ENCODE peak calls at places on chromosomes 5 and 9, in ten cellular contexts. K, O, H, E, C, G, V, P, S and W are unnamed samples.

GRCh38 chr5:162512935-162513575 is 445.5 kb downstream of the GABRG2 start:
- DNase-seq in G (no peak), O (no peak), P (no peak), H (no peak), K (no peak), C (no peak), E (no peak), S (no peak), V (no peak), W (no peak)

GRCh38 chr5:73273379-73274050 is 100.5 kb downstream of the TMEM174 start:
- DNase-seq in S (no peak), C (no peak), H (no peak), P (no peak), K (no peak), V (no peak), O (no peak), G (no peak), E (no peak), W (no peak)

GRCh38 chr9:133113163-133113927 is 7.7 kb downstream of the RALGDS start:
- DNase-seq in C (peak; percentile 36), V (no peak), K (peak; percentile 43), S (no peak), G (peak; percentile 8), E (no peak), H (no peak), P (no peak), O (no peak), W (no peak)

GRCh38 chr5:54146906-54147305 is 163.5 kb downstream of the ARL15 start:
- DNase-seq in O (no peak), C (no peak), S (no peak), P (no peak), E (no peak), K (no peak), H (no peak), V (no peak), G (no peak), W (no peak)

GRCh38 chr5:179205277-179205676 is 140.0 kb downstream of the ADAMTS2 start:
- DNase-seq in K (no peak), S (no peak), O (no peak), V (no peak), H (no peak), E (no peak), C (no peak), G (no peak), P (no peak), W (no peak)

GRCh38 chr9:87567047-87567446 is 69.4 kb downstream of the DAPK1 start:
- DNase-seq in O (no peak), P (peak; percentile 63), S (no peak), G (peak; percentile 56), H (no peak), V (no peak), E (no peak), C (no peak), K (no peak), W (no peak)

GRCh38 chr5:142131394-142131793 is 22.8 kb downstream of the NDFIP1 start:
- DNase-seq in S (no peak), O (no peak), G (no peak), P (no peak), E (no peak), H (no peak), V (no peak), C (no peak), K (no peak), W (no peak)

GRCh38 chr9:129406278-129407225 is 214.3 kb downstream of the C9orf50 start:
- DNase-seq in H (no peak), S (no peak), O (no peak), V (no peak), E (no peak), P (peak; percentile 67), K (no peak), C (no peak), G (no peak), W (no peak)

GRCh38 chr9:128203024-128203841 is at the start of gene DNM1:
- DNase-seq in C (peak; percentile 64), P (peak; percentile 69), V (no peak), S (peak; percentile 66), G (peak; percentile 83), H (peak; percentile 75), K (no peak), E (peak; percentile 55), O (peak; percentile 67), W (no peak)

GRCh38 chr5:132315529-132316067 is 21.4 kb downstream of the SLC22A4 start:
- DNase-seq in G (peak; percentile 34), E (no peak), H (no peak), P (no peak), K (no peak), O (no peak), V (no peak), S (no peak), C (no peak), W (no peak)

GRCh38 chr9:126117631-126118030 is 209.0 kb upstream of the MVB12B start:
- DNase-seq in P (no peak), H (peak; percentile 35), G (no peak), E (no peak), S (no peak), C (no peak), V (no peak), O (no peak), K (no peak), W (no peak)

GRCh38 chr9:129624168-129624759 is 1.7 kb upstream of the NTMT1 start:
- DNase-seq in E (peak; percentile 63), V (no peak), O (peak; percentile 49), G (peak; percentile 82), K (peak; percentile 37), C (peak; percentile 55), P (peak; percentile 68), H (no peak), S (peak; percentile 59), W (no peak)

GRCh38 chr9:114805670-114806551 is at the start of gene TNFSF15:
- DNase-seq in H (no peak), E (peak; percentile 15), C (peak; percentile 75), V (peak; percentile 15), S (peak; percentile 65), P (peak; percentile 71), O (no peak), K (no peak), G (no peak), W (peak; percentile 72)

GRCh38 chr9:114804504-114804903 is 1.3 kb downstream of the TNFSF15 start:
- DNase-seq in G (no peak), H (no peak), S (no peak), C (peak; percentile 54), K (peak; percentile 83), E (peak; percentile 81), O (no peak), P (peak; percentile 48), V (no peak), W (peak; percentile 95)

GRCh38 chr9:114803886-114804285 is 2.0 kb downstream of the TNFSF15 start:
- DNase-seq in V (no peak), O (no peak), P (no peak), G (no peak), E (peak; percentile 63), S (no peak), C (no peak), K (no peak), H (no peak), W (no peak)

GRCh38 chr9:114803459-114803858 is 2.4 kb downstream of the TNFSF15 start:
- DNase-seq in K (no peak), E (no peak), P (no peak), V (no peak), G (no peak), C (no peak), H (no peak), O (no peak), S (no peak), W (no peak)

DNA sequence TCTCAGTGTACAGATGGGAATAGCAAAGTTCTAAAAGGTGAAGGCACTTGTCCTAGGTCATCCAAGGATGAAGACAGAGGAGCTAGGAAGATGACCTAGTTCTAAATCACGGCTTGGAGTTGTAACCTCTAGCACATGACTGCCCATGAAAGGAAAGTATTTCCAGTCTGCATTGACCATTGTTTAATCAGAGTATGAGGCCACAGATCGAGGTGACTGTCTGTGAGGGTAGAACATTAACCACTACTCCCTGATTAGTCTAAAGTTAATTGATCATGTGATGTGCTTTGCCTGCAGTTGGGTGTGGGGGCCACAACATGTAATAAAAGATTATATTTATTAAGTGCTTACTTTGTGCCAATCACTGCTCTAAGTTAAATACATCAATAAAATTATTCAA is 732 bp upstream of the TNFSF15 start:
- DNase-seq in E (no peak), O (no peak), P (no peak), S (no peak), H (no peak), V (no peak), G (no peak), K (no peak), C (no peak), W (no peak)
- H3K4me3 ChIP-seq in E (no peak overlapping the region), O (no peak overlapping the region), P (no peak overlapping the region), S (no peak overlapping the region), H (no peak overlapping the region), V (no peak overlapping the region), G (no peak overlapping the region), K (no peak overlapping the region), C (no peak overlapping the region), W (no peak overlapping the region)

DNA sequence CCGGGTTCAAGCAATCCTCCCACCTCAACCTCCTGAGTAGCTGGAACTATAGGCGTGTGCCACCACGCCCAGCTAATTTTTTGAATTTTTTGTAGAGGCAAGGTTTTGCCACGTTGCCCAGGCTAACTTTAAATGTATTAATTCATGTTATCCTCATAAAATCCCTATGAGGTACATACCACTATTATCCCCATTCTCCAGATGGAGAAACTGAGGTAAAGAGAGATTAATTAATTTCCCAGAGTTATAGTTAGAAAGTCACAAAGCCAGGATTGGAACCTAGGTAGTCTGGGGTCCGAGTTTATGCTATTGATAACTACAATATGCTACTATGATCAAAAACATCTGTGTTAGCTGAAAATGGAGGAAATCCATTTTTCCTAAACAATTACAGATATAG is 31.9 kb upstream of the GOLPH3 start:
- DNase-seq in O (no peak), S (no peak), H (no peak), V (no peak), P (no peak), E (no peak), K (no peak), C (no peak), G (no peak), W (no peak)
- TF ChIP-seq CTCF in O (no peak), S (no peak), H (no peak), V (no peak), P (no peak), E (no peak), K (no peak), C (no peak), G (no peak), W (no peak)

GRCh38 chr5:43016217-43016779 is 23.8 kb downstream of the ANXA2R start:
- DNase-seq in K (no peak), V (no peak), E (no peak), S (no peak), G (no peak), C (no peak), P (no peak), O (no peak), H (no peak), W (no peak)
- H3K4me3 ChIP-seq in K (no peak overlapping the region), V (no peak overlapping the region), E (peak overlapping the region; percentile 66), S (no peak overlapping the region), G (no peak overlapping the region), C (no peak overlapping the region), P (no peak overlapping the region), O (peak overlapping the region; percentile 69), H (no peak overlapping the region), W (no peak overlapping the region)

DNA sequence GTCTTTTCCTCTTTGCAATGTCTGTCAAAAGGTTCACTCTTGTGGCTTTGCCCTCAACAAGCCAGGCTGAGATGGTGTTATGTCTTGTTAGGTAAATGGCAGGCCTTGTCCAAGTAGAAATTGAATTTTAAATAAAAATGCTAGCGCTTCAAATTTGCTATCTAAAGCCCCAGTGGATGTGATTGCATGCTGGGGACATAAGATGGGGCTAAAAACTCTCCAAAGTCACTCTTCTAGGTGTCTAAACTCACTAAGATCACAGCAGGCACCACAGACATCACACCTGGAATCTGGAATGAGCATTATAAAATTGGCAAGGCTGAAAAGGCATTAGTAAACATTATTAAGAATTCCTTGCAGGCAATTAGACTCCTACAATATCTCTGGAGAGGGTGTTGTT is 262.7 kb upstream of the CLINT1 start:
- DNase-seq in O (no peak), P (no peak), C (no peak), S (no peak), G (no peak), V (no peak), H (no peak), K (no peak), E (no peak), W (no peak)
- TF ChIP-seq CTCF in O (no peak), P (no peak), C (no peak), S (no peak), G (no peak), V (peak; percentile 11), H (no peak), K (no peak), E (no peak), W (no peak)